ENCODE peak calls at places on chromosome 16, in five cellular contexts. One of them, this sample, is unnamed.

GRCh38 chr16:54447606-54448440 is 161.2 kb upstream of the IRX3 start:
- DNase-seq in neural crest cell: no peak
- DNase-seq in substantia nigra: no peak
- DNase-seq in NCI-H774: no peak
- DNase-seq in MV-4-11: peak
- DNase-seq in this sample: no peak

GRCh38 chr16:55369151-55369550 is 45.1 kb downstream of the IRX6 start:
- DNase-seq in NCI-H774: no peak
- DNase-seq in substantia nigra: no peak
- DNase-seq in neural crest cell: no peak
- DNase-seq in MV-4-11: no peak
- DNase-seq in this sample: no peak

GRCh38 chr16:83994087-83994486 is 26.0 kb downstream of the NECAB2 start:
- DNase-seq in NCI-H774: no peak
- DNase-seq in neural crest cell: no peak
- DNase-seq in substantia nigra: no peak
- DNase-seq in MV-4-11: peak
- DNase-seq in this sample: no peak

GRCh38 chr16:3762080-3762750 is 44.9 kb upstream of the TRAP1 start:
- DNase-seq in MV-4-11: no peak
- DNase-seq in neural crest cell: no peak
- DNase-seq in substantia nigra: no peak
- DNase-seq in NCI-H774: no peak
- DNase-seq in this sample: no peak

GRCh38 chr16:16890964-16891363 is 512.0 kb downstream of the NPIPA7 start:
- DNase-seq in substantia nigra: no peak
- DNase-seq in neural crest cell: no peak
- DNase-seq in NCI-H774: no peak
- DNase-seq in MV-4-11: no peak
- DNase-seq in this sample: no peak

GRCh38 chr16:89330177-89330856 is 112.8 kb downstream of the ZNF778 start:
- DNase-seq in neural crest cell: no peak
- DNase-seq in MV-4-11: no peak
- DNase-seq in substantia nigra: no peak
- DNase-seq in NCI-H774: no peak
- DNase-seq in this sample: no peak

GRCh38 chr16:79808731-79809130 is 208.2 kb upstream of the MAF start:
- DNase-seq in MV-4-11: no peak
- DNase-seq in neural crest cell: no peak
- DNase-seq in NCI-H774: no peak
- DNase-seq in substantia nigra: no peak
- DNase-seq in this sample: no peak

GRCh38 chr16:2981177-2981898 is 1.1 kb upstream of the PKMYT1 start:
- DNase-seq in MV-4-11: no peak
- DNase-seq in substantia nigra: no peak
- DNase-seq in neural crest cell: no peak
- DNase-seq in NCI-H774: no peak
- DNase-seq in this sample: no peak

GRCh38 chr16:30927789-30928378 is 4.5 kb downstream of the FBXL19 start:
- DNase-seq in substantia nigra: peak
- DNase-seq in MV-4-11: peak
- DNase-seq in neural crest cell: no peak
- DNase-seq in NCI-H774: peak
- DNase-seq in this sample: no peak

GRCh38 chr16:87415441-87415840 is 23.3 kb downstream of the MAP1LC3B start:
- DNase-seq in substantia nigra: no peak
- DNase-seq in NCI-H774: no peak
- DNase-seq in MV-4-11: no peak
- DNase-seq in neural crest cell: no peak
- DNase-seq in this sample: no peak

GRCh38 chr16:67936124-67936875 is at the start of gene PSMB10:
- DNase-seq in NCI-H774: no peak
- DNase-seq in substantia nigra: peak
- DNase-seq in neural crest cell: no peak
- DNase-seq in MV-4-11: no peak
- DNase-seq in this sample: no peak

GRCh38 chr16:11392041-11392581 is 46.9 kb downstream of the RMI2 start:
- DNase-seq in substantia nigra: no peak
- DNase-seq in NCI-H774: no peak
- DNase-seq in neural crest cell: no peak
- DNase-seq in MV-4-11: no peak
- DNase-seq in this sample: no peak

GRCh38 chr16:13833510-13833909 is 86.4 kb upstream of the ERCC4 start:
- DNase-seq in substantia nigra: no peak
- DNase-seq in NCI-H774: no peak
- DNase-seq in neural crest cell: no peak
- DNase-seq in MV-4-11: no peak
- DNase-seq in this sample: no peak

GRCh38 chr16:86134802-86135461 is 236.0 kb downstream of the IRF8 start:
- DNase-seq in NCI-H774: no peak
- DNase-seq in neural crest cell: no peak
- DNase-seq in substantia nigra: no peak
- DNase-seq in MV-4-11: peak
- DNase-seq in this sample: no peak

GRCh38 chr16:84059946-84060901 is 17.6 kb upstream of the SLC38A8 start:
- DNase-seq in NCI-H774: no peak
- DNase-seq in MV-4-11: no peak
- DNase-seq in neural crest cell: no peak
- DNase-seq in substantia nigra: no peak
- DNase-seq in this sample: no peak

GRCh38 chr16:88458039-88458772 is 5.1 kb downstream of the ZFPM1 start:
- DNase-seq in substantia nigra: no peak
- DNase-seq in MV-4-11: no peak
- DNase-seq in neural crest cell: no peak
- DNase-seq in NCI-H774: no peak
- DNase-seq in this sample: no peak

GRCh38 chr16:22705799-22706198 is 108.2 kb upstream of the HS3ST2 start:
- DNase-seq in NCI-H774: no peak
- DNase-seq in neural crest cell: no peak
- DNase-seq in substantia nigra: no peak
- DNase-seq in MV-4-11: no peak
- DNase-seq in this sample: no peak

GRCh38 chr16:543301-544164 is 16.0 kb downstream of the CAPN15 start:
- DNase-seq in neural crest cell: no peak
- DNase-seq in NCI-H774: no peak
- DNase-seq in MV-4-11: no peak
- DNase-seq in substantia nigra: no peak
- DNase-seq in this sample: no peak

GRCh38 chr16:86432691-86433090 is 77.6 kb upstream of the FOXF1 start:
- DNase-seq in MV-4-11: no peak
- DNase-seq in substantia nigra: no peak
- DNase-seq in neural crest cell: no peak
- DNase-seq in NCI-H774: no peak
- DNase-seq in this sample: no peak

GRCh38 chr16:56939801-56940200 is 7.9 kb downstream of the HERPUD1 start:
- DNase-seq in MV-4-11: no peak
- DNase-seq in substantia nigra: no peak
- DNase-seq in NCI-H774: peak
- DNase-seq in neural crest cell: no peak
- DNase-seq in this sample: no peak

GRCh38 chr16:47067203-47067602 is 76.5 kb downstream of the NETO2 start:
- DNase-seq in NCI-H774: no peak
- DNase-seq in neural crest cell: no peak
- DNase-seq in substantia nigra: no peak
- DNase-seq in MV-4-11: no peak
- DNase-seq in this sample: no peak

GRCh38 chr16:69761983-69762842 is at the start of gene WWP2:
- DNase-seq in NCI-H774: peak
- DNase-seq in substantia nigra: peak
- DNase-seq in MV-4-11: peak
- DNase-seq in neural crest cell: peak
- DNase-seq in this sample: no peak

GRCh38 chr16:31128711-31129567 is 6.6 kb downstream of the PRSS8 start:
- DNase-seq in NCI-H774: no peak
- DNase-seq in neural crest cell: no peak
- DNase-seq in MV-4-11: peak
- DNase-seq in substantia nigra: no peak
- DNase-seq in this sample: no peak

GRCh38 chr16:79132745-79133144 is 467.8 kb downstream of the MAF start:
- DNase-seq in neural crest cell: no peak
- DNase-seq in MV-4-11: no peak
- DNase-seq in substantia nigra: no peak
- DNase-seq in NCI-H774: no peak
- DNase-seq in this sample: no peak

GRCh38 chr16:80527297-80527696 is 13.5 kb upstream of the DYNLRB2 start:
- DNase-seq in NCI-H774: no peak
- DNase-seq in neural crest cell: no peak
- DNase-seq in substantia nigra: no peak
- DNase-seq in MV-4-11: peak
- DNase-seq in this sample: no peak

GRCh38 chr16:53892155-53892554 is 188.2 kb downstream of the FTO start:
- DNase-seq in NCI-H774: peak
- DNase-seq in neural crest cell: peak
- DNase-seq in MV-4-11: peak
- DNase-seq in substantia nigra: peak
- DNase-seq in this sample: no peak

GRCh38 chr16:54342966-54343365 is 56.4 kb upstream of the IRX3 start:
- DNase-seq in MV-4-11: no peak
- DNase-seq in substantia nigra: no peak
- DNase-seq in neural crest cell: no peak
- DNase-seq in NCI-H774: no peak
- DNase-seq in this sample: no peak

GRCh38 chr16:16014329-16015224 is 65.2 kb downstream of the ABCC1 start:
- DNase-seq in MV-4-11: no peak
- DNase-seq in NCI-H774: no peak
- DNase-seq in substantia nigra: no peak
- DNase-seq in neural crest cell: no peak
- DNase-seq in this sample: peak

GRCh38 chr16:68700120-68700519 is 37.0 kb upstream of the CDH1 start:
- DNase-seq in neural crest cell: no peak
- DNase-seq in substantia nigra: no peak
- DNase-seq in MV-4-11: peak
- DNase-seq in NCI-H774: no peak
- DNase-seq in this sample: no peak

This sample was measured in brain pericyte.